ENCODE peak calls at places on chromosomes 12 and 14, in eight cellular contexts. B is adipocyte; M is testis; C is ELR; P is NCI-H774; U is activated naive CD4-positive, alpha-beta T cell; L is cardiac fibroblast; H is endothelial cell. V is an unnamed sample.

GRCh38 chr14:68792022-68792829 is 641 bp downstream of the ZFP36L1 start:
- DNase-seq in H (no peak), L (peak), P (no peak), M (peak), C (peak), B (no peak), U (no peak), V (no peak)

GRCh38 chr14:69043598-69044267 is 64.6 kb upstream of the ACTN1 start:
- DNase-seq in H (no peak), L (peak), B (peak), C (peak), M (peak), P (no peak), U (no peak), V (no peak)

GRCh38 chr12:3493225-3494049 is 2.4 kb downstream of the PRMT8 start:
- DNase-seq in H (no peak), L (no peak), P (peak), B (no peak), M (peak), U (no peak), C (no peak), V (no peak)

GRCh38 chr12:19120795-19121194 is 8.7 kb upstream of the PLEKHA5 start:
- DNase-seq in P (no peak), B (peak), C (peak), L (no peak), H (no peak), U (no peak), M (no peak), V (no peak)

GRCh38 chr12:45543887-45544286 is 185.6 kb upstream of the ARID2 start:
- DNase-seq in B (peak), U (no peak), H (peak), P (peak), C (peak), L (peak), M (peak), V (peak)

GRCh38 chr14:23153891-23154796 is 29.3 kb downstream of the SLC7A8 start:
- DNase-seq in M (peak), C (peak), U (no peak), L (peak), H (no peak), P (no peak), B (peak), V (peak)

GRCh38 chr12:121789800-121790748 is 3.4 kb downstream of the RHOF start:
- DNase-seq in L (no peak), H (peak), M (no peak), P (no peak), C (peak), U (peak), B (no peak), V (no peak)

GRCh38 chr14:21406213-21406612 is 22.4 kb upstream of the SUPT16H start:
- DNase-seq in B (no peak), M (peak), L (no peak), H (no peak), P (no peak), U (no peak), C (no peak), V (no peak)

GRCh38 chr14:63673255-63673654 is 31.6 kb upstream of the WDR89 start:
- DNase-seq in M (no peak), C (no peak), L (no peak), P (no peak), U (no peak), B (no peak), H (no peak), V (no peak)

GRCh38 chr14:101817511-101818001 is 56.0 kb downstream of the PPP2R5C start:
- DNase-seq in C (no peak), M (no peak), P (no peak), U (no peak), B (no peak), L (no peak), H (no peak), V (no peak)

GRCh38 chr12:129540249-129540648 is 363.6 kb downstream of the TMEM132D start:
- DNase-seq in H (no peak), M (no peak), B (no peak), L (no peak), C (no peak), U (no peak), P (peak), V (no peak)

GRCh38 chr12:44063671-44064070 is 227.8 kb downstream of the TMEM117 start:
- DNase-seq in C (no peak), B (no peak), P (no peak), H (no peak), M (no peak), L (no peak), U (no peak), V (no peak)

GRCh38 chr14:90624228-90624627 is 192.0 kb downstream of the TTC7B start:
- DNase-seq in P (no peak), L (no peak), B (no peak), M (no peak), H (no peak), U (no peak), C (peak), V (no peak)

GRCh38 chr12:109963330-109963729 is 32.8 kb downstream of the GIT2 start:
- DNase-seq in P (no peak), H (no peak), L (no peak), C (no peak), U (no peak), B (no peak), M (no peak), V (no peak)

GRCh38 chr12:52873513-52873831 is 24.7 kb upstream of the KRT78 start:
- DNase-seq in U (no peak), H (no peak), P (peak), M (no peak), B (no peak), L (no peak), C (no peak), V (no peak)

GRCh38 chr12:104281636-104282035 is 21.9 kb upstream of the EID3 start:
- DNase-seq in U (no peak), M (no peak), H (no peak), P (no peak), C (peak), L (peak), B (peak), V (no peak)

GRCh38 chr14:32761381-32761968 is 177.2 kb upstream of the NPAS3 start:
- DNase-seq in B (peak), H (no peak), M (no peak), P (no peak), L (peak), C (no peak), U (no peak), V (no peak)

GRCh38 chr12:95473440-95473946 is 459 bp upstream of the METAP2 start:
- DNase-seq in C (peak), H (peak), L (peak), M (peak), U (no peak), B (peak), P (peak), V (peak)

GRCh38 chr14:63713765-63714164 is 14.1 kb downstream of the SGPP1 start:
- DNase-seq in P (no peak), M (no peak), B (peak), L (peak), C (peak), H (no peak), U (no peak), V (no peak)

GRCh38 chr12:131950182-131950913 is 606 bp downstream of the EP400 start:
- DNase-seq in L (no peak), B (peak), M (peak), C (peak), P (no peak), H (peak), U (no peak), V (no peak)

GRCh38 chr14:24607635-24608492 is 1.6 kb downstream of the GZMH start:
- DNase-seq in C (no peak), M (no peak), H (no peak), P (no peak), L (no peak), U (no peak), B (no peak), V (no peak)

GRCh38 chr12:112705037-112705632 is 86.4 kb upstream of the RPH3A start:
- DNase-seq in H (peak), M (no peak), P (no peak), C (peak), L (no peak), U (no peak), B (no peak), V (peak)